ENCODE peak calls at places on chromosome 17, in nine cellular contexts. E is CD4-positive, alpha-beta T cell; B is GM12865; H is GM20000; X is Peyer's patch; P is GM10248; M is adrenal gland; U is Calu3; G is colonic mucosa. A is an unnamed sample.
A peak's percentile ranks its signal among the peaks of the same experiment; 100 is the strongest.

GRCh38 chr17:7782237-7782636 is 51.8 kb upstream of the KDM6B start:
- DNase-seq in E (no peak), B (no peak), H (no peak), X (no peak), P (no peak), M (no peak), U (no peak), G (no peak), A (no peak)

GRCh38 chr17:3986270-3986938 is 22.2 kb upstream of the ATP2A3 start:
- DNase-seq in E (no peak), B (peak; percentile 47), H (no peak), X (peak; percentile 48), P (no peak), M (no peak), U (no peak), G (no peak), A (no peak)

GRCh38 chr17:56652608-56653007 is 59.1 kb downstream of the NOG start:
- DNase-seq in E (no peak), B (no peak), H (no peak), X (no peak), P (no peak), M (no peak), U (no peak), G (no peak), A (no peak)

GRCh38 chr17:7440113-7440822 is 956 bp downstream of the FGF11 start:
- DNase-seq in E (no peak), B (peak; percentile 58), H (peak; percentile 81), X (no peak), P (peak; percentile 76), M (peak; percentile 90), U (peak; percentile 38), G (peak; percentile 36), A (peak; percentile 72)

GRCh38 chr17:43399839-43400328 is 1.1 kb downstream of the ARL4D start:
- DNase-seq in E (no peak), B (no peak), H (no peak), X (no peak), P (no peak), M (no peak), U (no peak), G (no peak), A (no peak)

GRCh38 chr17:9905902-9906301 is 831 bp upstream of the RCVRN start:
- DNase-seq in E (no peak), B (peak; percentile 40), H (peak; percentile 81), X (no peak), P (peak; percentile 76), M (peak; percentile 38), U (peak; percentile 26), G (no peak), A (peak; percentile 84)

GRCh38 chr17:4833941-4834501 is 881 bp downstream of the MINK1 start:
- DNase-seq in E (no peak), B (peak; percentile 27), H (no peak), X (peak; percentile 57), P (no peak), M (peak; percentile 37), U (peak; percentile 13), G (peak; percentile 60), A (no peak)

GRCh38 chr17:34254651-34255380 is at the start of gene CCL2:
- DNase-seq in E (no peak), B (no peak), H (no peak), X (no peak), P (no peak), M (peak; percentile 75), U (peak; percentile 28), G (peak; percentile 65), A (no peak)

GRCh38 chr17:3678095-3678820 is 9.6 kb downstream of the EMC6 start:
- DNase-seq in E (no peak), B (no peak), H (no peak), X (no peak), P (no peak), M (peak; percentile 71), U (no peak), G (no peak), A (no peak)

GRCh38 chr17:16986391-16986790 is 14.5 kb upstream of the TNFRSF13B start:
- DNase-seq in E (no peak), B (peak; percentile 70), H (no peak), X (no peak), P (no peak), M (no peak), U (no peak), G (no peak), A (no peak)

GRCh38 chr17:31197991-31198390 is 99.0 kb downstream of the OMG start:
- DNase-seq in E (no peak), B (no peak), H (no peak), X (no peak), P (no peak), M (no peak), U (no peak), G (no peak), A (no peak)

GRCh38 chr17:70808596-70808995 is 639.3 kb downstream of the KCNJ2 start:
- DNase-seq in E (no peak), B (peak; percentile 12), H (no peak), X (no peak), P (no peak), M (no peak), U (peak; percentile 3), G (no peak), A (peak; percentile 2)

GRCh38 chr17:73215414-73215813 is 22.6 kb downstream of the COG1 start:
- DNase-seq in E (no peak), B (no peak), H (no peak), X (no peak), P (no peak), M (no peak), U (no peak), G (no peak), A (no peak)
- TF ChIP-seq CTCF in E (no peak), B (peak; percentile 19), H (no peak), X (no peak), P (peak; percentile 9), M (no peak), U (no peak), G (no peak), A (peak; percentile 9)

GRCh38 chr17:55390364-55390977 is 31.2 kb downstream of the MMD start:
- DNase-seq in E (no peak), B (no peak), H (no peak), X (no peak), P (no peak), M (no peak), U (no peak), G (no peak), A (no peak)

GRCh38 chr17:55388842-55389241 is 32.8 kb downstream of the MMD start:
- DNase-seq in E (no peak), B (no peak), H (no peak), X (no peak), P (no peak), M (no peak), U (no peak), G (no peak), A (no peak)

GRCh38 chr17:55391244-55391757 is 30.3 kb downstream of the MMD start:
- DNase-seq in E (no peak), B (no peak), H (no peak), X (no peak), P (no peak), M (no peak), U (no peak), G (no peak), A (no peak)

GRCh38 chr17:55394357-55395021 is 27.1 kb downstream of the MMD start:
- DNase-seq in E (no peak), B (no peak), H (no peak), X (no peak), P (no peak), M (no peak), U (no peak), G (peak; percentile 26), A (no peak)

DNA sequence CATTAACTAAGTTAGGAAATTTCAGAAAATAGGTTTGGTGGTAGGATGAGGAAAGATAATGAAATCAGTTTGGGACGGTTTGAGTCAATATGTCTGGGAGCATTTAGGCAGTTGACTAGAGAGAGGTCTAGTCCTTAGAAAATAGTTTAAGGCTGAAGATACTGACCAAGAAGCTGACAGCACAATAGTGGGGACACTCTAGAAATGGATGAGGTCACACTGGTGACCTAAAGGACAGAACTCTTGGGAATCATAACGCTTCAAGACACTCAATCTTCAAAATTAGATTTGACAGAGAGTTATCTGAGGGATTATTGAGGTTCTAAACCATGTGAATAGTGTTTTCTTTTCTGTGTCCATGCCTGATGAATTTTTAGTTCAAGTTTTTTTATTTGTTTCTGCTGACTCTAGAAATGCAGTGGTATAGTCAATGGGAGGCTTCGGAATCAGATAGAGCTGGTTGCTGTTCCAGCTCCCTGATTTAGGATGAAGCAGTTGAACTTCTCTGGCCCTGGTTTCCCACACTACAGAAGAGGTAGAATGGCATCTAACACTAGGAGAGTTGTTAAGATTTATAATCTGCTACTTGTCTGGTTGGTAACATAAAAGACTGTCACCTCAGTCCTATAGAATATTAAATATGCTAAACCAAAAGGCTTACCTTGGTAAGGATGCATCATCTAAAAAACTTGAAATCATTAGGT is 29.7 kb downstream of the MMD start:
- DNase-seq in E (no peak), B (no peak), H (no peak), X (no peak), P (no peak), M (no peak), U (no peak), G (no peak), A (no peak)
- TF ChIP-seq CTCF in E (no peak), B (no peak), H (no peak), X (no peak), P (no peak), M (no peak), U (no peak), G (no peak), A (no peak)

DNA sequence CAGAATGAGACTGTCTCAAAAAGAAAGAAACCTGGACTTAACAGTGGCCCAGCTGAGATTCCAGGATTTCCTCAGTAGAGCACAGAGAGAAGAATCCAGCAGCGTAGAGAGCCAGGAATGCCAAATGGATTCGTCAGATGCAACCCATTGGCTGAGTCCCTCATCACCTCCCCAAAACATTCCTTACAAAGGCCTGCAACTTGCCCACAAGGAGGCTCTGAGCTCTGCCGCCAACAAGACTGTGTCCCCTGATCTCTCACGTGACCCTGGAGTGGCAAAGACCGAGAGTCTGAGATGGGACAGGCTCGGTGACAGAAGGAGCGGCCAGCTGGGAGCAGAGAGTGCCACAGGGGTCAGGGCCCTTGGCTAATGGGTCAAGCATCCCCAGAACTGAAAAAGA is 6.9 kb upstream of the CHMP6 start:
- DNase-seq in E (no peak), B (no peak), H (no peak), X (no peak), P (no peak), M (no peak), U (no peak), G (no peak), A (no peak)
- TF ChIP-seq CTCF in E (no peak), B (no peak), H (no peak), X (peak; percentile 4), P (no peak), M (no peak), U (no peak), G (no peak), A (no peak)

GRCh38 chr17:19322129-19322505 is 40.4 kb downstream of the B9D1 start:
- DNase-seq in E (no peak), B (no peak), H (no peak), X (no peak), P (no peak), M (no peak), U (no peak), G (no peak), A (no peak)
- TF ChIP-seq CTCF in E (no peak), B (no peak), H (no peak), X (no peak), P (no peak), M (no peak), U (no peak), G (no peak), A (no peak)